ENCODE peak calls at places on chromosomes 13 and 19, in eight cellular contexts. E, B, P, N, M, W, K and V are unnamed samples.
A peak's percentile ranks its signal among the peaks of the same experiment; 100 is the strongest.

GRCh38 chr13:97255515-97255999 is 33.4 kb downstream of the MBNL2 start:
- DNase-seq in E (no peak), B (no peak), P (no peak), N (no peak), M (no peak), W (no peak), K (no peak), V (peak; percentile 38)

GRCh38 chr13:76164290-76164689 is 528.2 kb downstream of the LMO7 start:
- DNase-seq in E (no peak), B (no peak), P (no peak), N (no peak), M (no peak), W (no peak), K (no peak), V (no peak)

GRCh38 chr13:104534847-104535246 is 1468.6 kb upstream of the SLC10A2 start:
- DNase-seq in E (no peak), B (no peak), P (no peak), N (peak; percentile 0), M (no peak), W (no peak), K (no peak), V (no peak)

GRCh38 chr19:17292301-17293074 is 10.7 kb downstream of the ABHD8 start:
- DNase-seq in E (peak; percentile 89), B (no peak), P (peak; percentile 70), N (peak; percentile 87), M (peak; percentile 56), W (no peak), K (peak; percentile 84), V (peak; percentile 83)

GRCh38 chr19:4304509-4305252 is at the start of gene FSD1:
- DNase-seq in E (peak; percentile 42), B (no peak), P (no peak), N (peak; percentile 77), M (no peak), W (no peak), K (peak; percentile 79), V (peak; percentile 42)

GRCh38 chr19:13181747-13182388 is 31.7 kb downstream of the IER2 start:
- DNase-seq in E (peak; percentile 55), B (no peak), P (no peak), N (peak; percentile 55), M (no peak), W (no peak), K (peak; percentile 19), V (peak; percentile 64)

GRCh38 chr13:112990783-112991182 is 21.8 kb downstream of the MCF2L start:
- DNase-seq in E (no peak), B (no peak), P (no peak), N (no peak), M (no peak), W (no peak), K (no peak), V (no peak)

GRCh38 chr19:1758959-1759903 is 5.9 kb downstream of the ONECUT3 start:
- DNase-seq in E (no peak), B (no peak), P (no peak), N (no peak), M (no peak), W (no peak), K (no peak), V (no peak)

GRCh38 chr19:39057615-39058014 is 25.3 kb upstream of the FBXO27 start:
- DNase-seq in E (peak; percentile 38), B (no peak), P (no peak), N (no peak), M (no peak), W (no peak), K (no peak), V (no peak)

GRCh38 chr13:32585625-32586021 is 629 bp upstream of the PDS5B start:
- DNase-seq in E (no peak), B (no peak), P (no peak), N (peak; percentile 19), M (no peak), W (no peak), K (peak; percentile 22), V (no peak)

GRCh38 chr19:38385804-38386257 is 2.0 kb downstream of the GGN start:
- DNase-seq in E (no peak), B (no peak), P (no peak), N (no peak), M (no peak), W (no peak), K (no peak), V (no peak)

GRCh38 chr19:48844472-48844871 is 8.2 kb upstream of the HSD17B14 start:
- DNase-seq in E (peak; percentile 52), B (no peak), P (no peak), N (no peak), M (no peak), W (no peak), K (no peak), V (peak; percentile 29)

GRCh38 chr13:21008026-21008425 is 53.4 kb downstream of the LATS2 start:
- DNase-seq in E (no peak), B (no peak), P (no peak), N (no peak), M (no peak), W (no peak), K (no peak), V (no peak)

GRCh38 chr13:65585346-65585745 is 1644.8 kb downstream of the PCDH9 start:
- DNase-seq in E (no peak), B (no peak), P (no peak), N (no peak), M (no peak), W (no peak), K (no peak), V (no peak)

GRCh38 chr19:28289294-28290063 is 923.5 kb downstream of the UQCRFS1 start:
- DNase-seq in E (peak; percentile 30), B (no peak), P (peak; percentile 44), N (no peak), M (no peak), W (no peak), K (no peak), V (peak; percentile 14)

GRCh38 chr13:92390217-92390616 is 836.4 kb upstream of the GPC6 start:
- DNase-seq in E (no peak), B (no peak), P (no peak), N (no peak), M (peak; percentile 1), W (no peak), K (no peak), V (no peak)

GRCh38 chr19:53086949-53087348 is 16.3 kb downstream of the ZNF160 start:
- DNase-seq in E (peak; percentile 6), B (no peak), P (no peak), N (no peak), M (no peak), W (no peak), K (no peak), V (peak; percentile 25)

GRCh38 chr13:98749501-98749900 is 3.0 kb downstream of the SLC15A1 start:
- DNase-seq in E (peak; percentile 83), B (no peak), P (peak; percentile 80), N (no peak), M (no peak), W (no peak), K (no peak), V (peak; percentile 63)

GRCh38 chr13:109755997-109756396 is 30.4 kb downstream of the IRS2 start:
- DNase-seq in E (no peak), B (no peak), P (no peak), N (no peak), M (no peak), W (no peak), K (no peak), V (no peak)

GRCh38 chr13:28820099-28821051 is at the start of gene MTUS2:
- DNase-seq in E (no peak), B (no peak), P (no peak), N (no peak), M (no peak), W (no peak), K (peak; percentile 44), V (no peak)

GRCh38 chr19:3121821-3122511 is 13.9 kb upstream of the GNA15 start:
- DNase-seq in E (no peak), B (no peak), P (no peak), N (no peak), M (no peak), W (no peak), K (no peak), V (no peak)

GRCh38 chr19:50556236-50557008 is 11.8 kb downstream of the LRRC4B start:
- DNase-seq in E (peak; percentile 58), B (no peak), P (peak; percentile 1), N (peak; percentile 82), M (peak; percentile 19), W (peak; percentile 7), K (peak; percentile 96), V (peak; percentile 45)
- TF ChIP-seq CTCF in E (peak; percentile 82), B (peak; percentile 64), P (peak; percentile 67), N (peak; percentile 100), M (peak; percentile 93), W (peak; percentile 81), K (peak; percentile 88), V (peak; percentile 85)

DNA sequence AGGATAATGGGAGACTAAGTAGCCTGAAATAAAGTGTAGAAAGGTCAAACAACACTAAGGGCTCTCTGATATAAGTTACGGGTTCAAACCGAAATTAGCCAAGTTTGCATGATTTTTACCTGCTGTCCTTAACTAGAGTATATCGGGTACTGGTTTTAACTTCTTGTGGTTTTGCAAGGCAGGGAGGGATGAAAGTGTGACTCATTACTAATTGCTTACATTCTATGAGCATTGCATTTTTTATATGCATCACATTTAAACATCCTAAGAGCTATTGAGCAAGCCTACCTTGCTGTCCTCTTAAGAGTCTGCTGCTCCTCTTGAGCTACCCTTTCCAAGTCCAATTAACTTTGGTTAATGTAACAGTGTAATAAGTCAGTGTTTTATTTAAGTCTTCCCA is 415.4 kb downstream of the SLITRK5 start:
- DNase-seq in E (no peak), B (no peak), P (no peak), N (no peak), M (peak; percentile 14), W (no peak), K (no peak), V (peak; percentile 41)
- H3K4me3 ChIP-seq in E (no peak overlapping the region), B (no peak overlapping the region), P (no peak overlapping the region), N (no peak overlapping the region), M (no peak overlapping the region), W (no peak overlapping the region), K (no peak overlapping the region), V (no peak overlapping the region)

GRCh38 chr19:42629191-42629590 is 34.5 kb upstream of the CEACAM8 start:
- DNase-seq in E (no peak), B (no peak), P (no peak), N (no peak), M (no peak), W (no peak), K (no peak), V (no peak)

GRCh38 chr19:42634409-42635232 is 39.9 kb upstream of the CEACAM8 start:
- DNase-seq in E (peak; percentile 31), B (no peak), P (no peak), N (peak; percentile 45), M (no peak), W (no peak), K (no peak), V (no peak)

GRCh38 chr19:42635233-42635539 is 40.5 kb upstream of the CEACAM8 start:
- DNase-seq in E (no peak), B (no peak), P (no peak), N (no peak), M (no peak), W (no peak), K (no peak), V (no peak)
- TF ChIP-seq CTCF in E (no peak), B (no peak), P (no peak), N (peak; percentile 36), M (no peak), W (no peak), K (no peak), V (no peak)

DNA sequence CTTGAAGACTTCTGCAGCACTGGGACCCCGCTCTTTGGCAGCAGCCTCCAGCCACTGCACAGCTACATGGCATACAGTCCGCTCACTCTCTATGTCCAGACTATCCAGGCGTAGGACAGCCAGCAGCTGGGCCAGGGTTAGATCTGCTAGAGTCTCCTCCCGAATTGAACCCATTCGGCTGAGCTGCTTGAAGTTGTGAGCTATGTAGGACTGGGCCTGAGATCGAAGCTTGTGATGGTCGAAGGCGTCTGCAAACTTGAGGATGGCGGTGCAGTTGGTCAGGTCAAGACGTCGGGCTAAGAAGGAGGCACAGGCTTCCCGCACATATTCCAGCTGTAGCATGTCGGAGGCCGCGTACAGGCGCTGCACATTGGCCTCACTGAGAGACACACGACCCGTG is 900 bp downstream of the KBTBD7 start:
- DNase-seq in E (no peak), B (no peak), P (no peak), N (no peak), M (no peak), W (no peak), K (no peak), V (no peak)
- H3K4me3 ChIP-seq in E (peak overlapping the region; percentile 6), B (peak overlapping the region; percentile 71), P (peak overlapping the region; percentile 45), N (peak overlapping the region; percentile 70), M (no peak overlapping the region), W (no peak overlapping the region), K (peak overlapping the region; percentile 49), V (no peak overlapping the region)